ENCODE peak calls at places on chromosomes 16 and 17, in four cellular contexts. M is cardiac muscle cell; E is central memory CD4-positive, alpha-beta T cell; P is heart left ventricle. B is an unnamed sample.

GRCh38 chr17:35373984-35374765 is 754 bp upstream of the SLFN11 start:
- DNase-seq in M (peak), E (peak), P (peak), B (no peak)

GRCh38 chr17:17779015-17779611 is 57.7 kb downstream of the SREBF1 start:
- DNase-seq in M (peak), E (no peak), P (no peak), B (no peak)

GRCh38 chr17:61856078-61856477 is 7.2 kb downstream of the BRIP1 start:
- DNase-seq in M (no peak), E (no peak), P (no peak), B (no peak)

GRCh38 chr16:745739-746138 is 4.9 kb upstream of the CIAO3 start:
- DNase-seq in M (peak), E (no peak), P (no peak), B (no peak)

GRCh38 chr16:72934661-72935403 is 113.1 kb downstream of the ZFHX3 start:
- DNase-seq in M (no peak), E (no peak), P (no peak), B (no peak)

GRCh38 chr17:34255381-34255732 is 272 bp downstream of the CCL2 start:
- DNase-seq in M (no peak), E (no peak), P (no peak), B (no peak)

GRCh38 chr16:30797670-30798309 is 10.8 kb upstream of the ZNF629 start:
- DNase-seq in M (no peak), E (no peak), P (no peak), B (no peak)

GRCh38 chr17:41651625-41652460 is 27.5 kb upstream of the KRT17 start:
- DNase-seq in M (no peak), E (no peak), P (peak), B (no peak)

GRCh38 chr16:27474921-27475320 is 72.9 kb downstream of the IL21R start:
- DNase-seq in M (no peak), E (no peak), P (no peak), B (no peak)

GRCh38 chr17:67999291-67999911 is 3.1 kb upstream of the C17orf58 start:
- DNase-seq in M (no peak), E (no peak), P (no peak), B (no peak)

GRCh38 chr17:7842380-7842949 is 8.4 kb downstream of the KDM6B start:
- DNase-seq in M (no peak), E (peak), P (peak), B (no peak)

GRCh38 chr17:36791961-36792475 is 145.3 kb upstream of the LHX1 start:
- DNase-seq in M (peak), E (no peak), P (no peak), B (no peak)

GRCh38 chr17:81665205-81666091 is 957 bp downstream of the OXLD1 start:
- DNase-seq in M (no peak), E (peak), P (no peak), B (no peak)

GRCh38 chr16:75471723-75472634 is 7.5 kb upstream of the TMEM170A start:
- DNase-seq in M (peak), E (peak), P (no peak), B (no peak)

B was measured in type B pancreatic cell.